ENCODE peak calls at places on chromosome 3, in ten cellular contexts. H, X, R, O, K, Z, N, S, E and A are unnamed samples. For H3K9me3 and H3K4me1, the result is how much of the 10 kb centered on the place peaks cover.

GRCh38 chr3:82363131-82363530 is 601.7 kb upstream of the GBE1 start:
- DNase-seq in X (no peak), K (no peak), H (no peak), R (no peak), E (no peak), S (no peak), Z (no peak), O (no peak), N (no peak), A (no peak)

GRCh38 chr3:117144832-117145231 is 435.3 kb downstream of the TUSC7 start:
- DNase-seq in O (no peak), Z (no peak), H (no peak), R (peak), N (no peak), X (no peak), K (peak), E (no peak), S (no peak), A (no peak)

GRCh38 chr3:123620338-123620737 is 35.5 kb upstream of the HACD2 start:
- DNase-seq in H (no peak), Z (no peak), K (peak), S (no peak), E (no peak), R (no peak), X (no peak), N (no peak), O (no peak), A (no peak)

GRCh38 chr3:186414735-186415419 is 52.8 kb upstream of the DGKG start:
- DNase-seq in E (no peak), N (no peak), X (no peak), O (no peak), R (peak), H (no peak), Z (no peak), K (peak), S (no peak), A (no peak)

GRCh38 chr3:44468572-44469520 is 8.6 kb downstream of the ZNF445 start:
- DNase-seq in Z (no peak), E (no peak), R (peak), S (no peak), K (peak), H (no peak), N (no peak), X (no peak), O (no peak), A (no peak)

GRCh38 chr3:133835961-133836360 is 30.3 kb downstream of the SRPRB start:
- DNase-seq in E (no peak), N (no peak), H (no peak), R (no peak), K (no peak), S (peak), O (no peak), Z (no peak), X (peak), A (no peak)

GRCh38 chr3:33918357-33918756 is 119.9 kb downstream of the PDCD6IP start:
- DNase-seq in S (no peak), O (no peak), E (no peak), N (no peak), K (peak), Z (no peak), R (no peak), H (no peak), X (no peak), A (no peak)

GRCh38 chr3:114933407-114933806 is 213.7 kb downstream of the ZBTB20 start:
- DNase-seq in R (no peak), E (no peak), S (no peak), Z (no peak), H (no peak), N (no peak), X (no peak), O (no peak), K (no peak), A (no peak)

GRCh38 chr3:17808994-17809393 is 66.6 kb upstream of the TBC1D5 start:
- DNase-seq in N (no peak), R (peak), E (no peak), Z (no peak), X (no peak), S (no peak), K (peak), O (no peak), H (no peak), A (no peak)

GRCh38 chr3:124714218-124714853 is 15.9 kb upstream of the UMPS start:
- DNase-seq in N (no peak), Z (no peak), R (peak), X (no peak), E (no peak), O (no peak), S (no peak), H (no peak), K (peak), A (no peak)

GRCh38 chr3:167167491-167167890 is 212.6 kb downstream of the ZBBX start:
- DNase-seq in E (no peak), K (no peak), R (no peak), N (no peak), S (no peak), Z (no peak), X (no peak), O (no peak), H (no peak), A (no peak)

GRCh38 chr3:72727207-72727606 is 121.0 kb downstream of the SHQ1 start:
- DNase-seq in O (no peak), H (no peak), Z (no peak), S (no peak), N (no peak), X (no peak), K (no peak), E (no peak), R (peak), A (no peak)

GRCh38 chr3:139130390-139131140 is 85.9 kb upstream of the PRR23C start:
- DNase-seq in X (no peak), E (no peak), H (no peak), N (no peak), Z (no peak), O (no peak), K (no peak), R (no peak), S (no peak), A (no peak)

GRCh38 chr3:16452265-16452664 is 61.2 kb downstream of the RFTN1 start:
- DNase-seq in S (no peak), O (no peak), K (peak), N (no peak), E (no peak), X (no peak), H (no peak), Z (no peak), R (no peak), A (no peak)

GRCh38 chr3:197567900-197568685 is 12.3 kb upstream of the BDH1 start:
- DNase-seq in R (no peak), H (no peak), N (no peak), O (no peak), K (no peak), X (no peak), Z (no peak), E (no peak), S (no peak), A (no peak)
- H3K9me3 ChIP-seq in R (under half), H (under half), N (under half), O (under half), K (under half), X (under half), Z (under half), E (under half), S (under half), A (under half)

GRCh38 chr3:141406265-141406664 is 38.0 kb downstream of the ZBTB38 start:
- DNase-seq in N (no peak), R (no peak), S (no peak), X (no peak), K (no peak), E (no peak), Z (no peak), O (no peak), H (no peak), A (no peak)
- H3K27ac ChIP-seq in N (peak), R (no peak), S (peak), X (peak), K (peak), E (peak), Z (peak), O (peak), H (peak), A (peak)

GRCh38 chr3:143199998-143200909 is 80.7 kb downstream of the CHST2 start:
- DNase-seq in E (no peak), S (no peak), R (no peak), X (no peak), Z (no peak), O (no peak), K (peak), H (no peak), N (no peak), A (no peak)

GRCh38 chr3:143203848-143204247 is 84.3 kb downstream of the CHST2 start:
- DNase-seq in H (no peak), Z (no peak), R (no peak), S (no peak), E (no peak), X (no peak), K (peak), O (no peak), N (no peak), A (no peak)

GRCh38 chr3:143201870-143202269 is 82.3 kb downstream of the CHST2 start:
- DNase-seq in N (no peak), X (no peak), H (no peak), O (no peak), K (no peak), S (no peak), Z (no peak), E (no peak), R (no peak), A (no peak)

GRCh38 chr3:143201066-143201465 is 81.5 kb downstream of the CHST2 start:
- DNase-seq in K (no peak), R (no peak), Z (no peak), X (no peak), O (no peak), N (no peak), S (no peak), E (no peak), H (no peak), A (no peak)

GRCh38 chr3:143203142-143203541 is 83.6 kb downstream of the CHST2 start:
- DNase-seq in R (no peak), S (no peak), E (no peak), X (no peak), K (no peak), N (no peak), H (no peak), O (no peak), Z (no peak), A (no peak)
- H3K4me1 ChIP-seq in R (under half), S (under half), E (under half), X (under half), K (under half), N (under half), H (under half), O (under half), Z (under half), A (under half)

GRCh38 chr3:5663604-5664003 is 476.1 kb downstream of the EDEM1 start:
- DNase-seq in O (no peak), K (no peak), N (no peak), E (no peak), H (no peak), Z (no peak), X (no peak), R (no peak), S (no peak), A (no peak)

GRCh38 chr3:5666455-5666854 is 478.9 kb downstream of the EDEM1 start:
- DNase-seq in Z (no peak), S (no peak), E (no peak), H (no peak), R (no peak), X (no peak), N (no peak), O (no peak), K (no peak), A (no peak)
- H3K9me3 ChIP-seq in Z (under half), S (under half), E (under half), H (under half), R (under half), X (under half), N (under half), O (under half), K (under half), A (under half)

GRCh38 chr3:107992976-107993684 is 97.7 kb downstream of the CD47 start:
- DNase-seq in N (no peak), S (no peak), K (peak), X (no peak), Z (no peak), O (no peak), R (no peak), E (no peak), H (no peak), A (no peak)

GRCh38 chr3:107990926-107991325 is 99.9 kb downstream of the CD47 start:
- DNase-seq in S (no peak), H (no peak), X (no peak), R (no peak), K (no peak), Z (no peak), E (no peak), N (no peak), O (no peak), A (no peak)

GRCh38 chr3:107994954-107995715 is 95.7 kb downstream of the CD47 start:
- DNase-seq in X (no peak), K (no peak), N (no peak), S (no peak), H (no peak), E (no peak), Z (no peak), R (no peak), O (no peak), A (no peak)

GRCh38 chr3:107993771-107994170 is 97.1 kb downstream of the CD47 start:
- DNase-seq in K (peak), S (no peak), Z (no peak), H (no peak), X (no peak), O (no peak), N (no peak), E (no peak), R (peak), A (no peak)

GRCh38 chr3:107994181-107994580 is 96.7 kb downstream of the CD47 start:
- DNase-seq in N (no peak), Z (no peak), H (no peak), E (no peak), K (no peak), O (no peak), S (no peak), X (no peak), R (no peak), A (no peak)
- H3K27ac ChIP-seq in N (no peak), Z (no peak), H (no peak), E (peak), K (no peak), O (no peak), S (no peak), X (no peak), R (no peak), A (no peak)

DNA sequence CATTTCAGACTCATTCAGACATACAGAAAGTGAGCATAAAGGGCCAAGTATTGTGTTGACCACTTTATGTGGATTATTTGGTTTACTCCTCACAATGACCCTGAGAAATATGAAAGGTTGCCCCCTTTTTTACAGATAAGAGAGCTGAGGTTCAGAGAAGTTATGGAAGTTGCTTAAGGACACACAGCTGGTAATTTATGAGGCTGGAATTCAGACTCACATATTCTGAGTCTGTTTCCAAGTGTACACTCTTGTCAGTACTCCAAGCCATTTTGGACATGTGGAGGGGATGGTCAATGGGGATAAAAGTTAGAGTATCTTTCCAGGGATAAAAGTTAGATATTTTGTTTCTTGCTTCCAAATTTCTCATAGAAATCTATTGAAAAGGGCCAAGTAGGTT is 15.9 kb downstream of the ITPR1 start:
- DNase-seq in S (no peak), E (no peak), H (no peak), X (no peak), N (no peak), K (no peak), O (no peak), R (no peak), Z (no peak), A (no peak)
- H3K4me1 ChIP-seq in S (under half), E (under half), H (under half), X (under half), N (half or more), K (under half), O (under half), R (under half), Z (half or more), A (under half)

GRCh38 chr3:196788509-196788908 is 48.9 kb downstream of the PAK2 start:
- DNase-seq in H (no peak), R (peak), Z (no peak), K (no peak), X (no peak), O (no peak), E (no peak), N (no peak), S (no peak), A (no peak)
- H3K9me3 ChIP-seq in H (under half), R (under half), Z (under half), K (under half), X (under half), O (under half), E (under half), N (under half), S (under half), A (under half)

GRCh38 chr3:156433910-156434309 is 121.0 kb downstream of the SSR3 start:
- DNase-seq in N (no peak), H (no peak), R (peak), E (no peak), S (no peak), X (no peak), O (no peak), K (peak), Z (no peak), A (no peak)
- H3K27ac ChIP-seq in N (no peak), H (no peak), R (no peak), E (no peak), S (no peak), X (no peak), O (no peak), K (no peak), Z (no peak), A (no peak)

DNA sequence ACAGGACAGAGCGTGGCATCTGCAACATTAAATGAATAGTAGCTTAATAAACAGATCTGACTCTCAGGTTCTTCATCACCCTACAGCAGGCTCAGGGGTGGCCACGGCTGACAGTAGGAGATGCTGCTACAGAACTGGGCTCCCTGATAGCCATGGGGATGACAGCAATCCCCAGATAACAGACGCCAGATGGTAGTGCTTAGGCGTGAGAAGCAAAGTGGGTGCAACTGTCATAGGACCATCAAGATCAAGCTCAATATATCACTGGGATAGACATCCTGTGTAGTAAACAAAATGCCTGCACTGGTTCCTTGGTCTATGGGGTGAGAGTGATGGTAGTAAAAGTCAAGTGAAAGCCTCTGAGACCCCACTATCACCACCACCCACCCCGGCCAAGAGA is 2.7 kb upstream of the TPRA1 start:
- DNase-seq in K (no peak), R (no peak), X (no peak), H (no peak), O (no peak), N (no peak), S (no peak), E (no peak), Z (no peak), A (no peak)
- H3K4me1 ChIP-seq in K (under half), R (under half), X (under half), H (under half), O (under half), N (under half), S (under half), E (under half), Z (under half), A (under half)

DNA sequence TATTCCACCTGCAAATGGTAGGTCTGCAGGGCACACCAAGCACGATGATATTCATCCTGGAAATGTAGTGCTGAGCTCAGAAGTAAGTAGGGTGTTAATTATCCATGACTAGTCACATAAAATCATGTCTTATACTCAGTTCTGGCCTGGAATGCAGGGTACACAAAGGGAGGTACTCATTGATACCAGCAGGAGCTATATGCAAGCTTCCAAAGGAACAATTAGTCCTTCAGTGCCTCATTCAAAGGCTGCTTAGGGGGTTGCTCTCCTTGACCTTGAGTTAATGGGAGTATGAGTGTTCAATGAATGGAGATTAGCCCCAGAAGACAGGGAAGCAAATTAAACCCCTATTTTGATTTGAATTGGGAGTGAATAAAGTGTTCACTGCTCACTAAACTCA is 38.3 kb downstream of the CNTN6 start:
- DNase-seq in R (no peak), H (no peak), O (no peak), X (no peak), N (no peak), S (no peak), K (no peak), Z (no peak), E (no peak), A (no peak)
- H3K9me3 ChIP-seq in R (under half), H (under half), O (under half), X (under half), N (under half), S (under half), K (under half), Z (under half), E (under half), A (under half)